ENCODE peak calls at places on chromosomes 4 and X, in four cellular contexts. Y is K562, X is HepG2, H is GM12878. W is an unnamed sample.

GRCh38 chrX:47168495-47169073 is 23.6 kb downstream of the RBM10 start:
- DNase-seq in Y (no peak), X (no peak), H (no peak), W (no peak)

GRCh38 chrX:123983240-123983639 is 21.7 kb downstream of the STAG2 start:
- DNase-seq in Y (no peak), X (no peak), H (no peak), W (no peak)

GRCh38 chr4:18322111-18322510 is 300.6 kb upstream of the LCORL start:
- DNase-seq in Y (no peak), X (no peak), H (no peak), W (no peak)

GRCh38 chr4:155722816-155723499 is 35.9 kb upstream of the GUCY1B1 start:
- DNase-seq in Y (no peak), X (no peak), H (no peak), W (no peak)

GRCh38 chrX:144379156-144379555 is 495.3 kb downstream of the UBE2NL start:
- DNase-seq in Y (no peak), X (no peak), H (no peak), W (no peak)

GRCh38 chrX:72308566-72309296 is 3.0 kb upstream of the CITED1 start:
- DNase-seq in Y (peak), X (peak), H (no peak), W (peak)

GRCh38 chrX:68824152-68824433 is 4.7 kb upstream of the EFNB1 start:
- DNase-seq in Y (no peak), X (no peak), H (no peak), W (no peak)

GRCh38 chr4:23374280-23374679 is 515.6 kb downstream of the PPARGC1A start:
- DNase-seq in Y (no peak), X (no peak), H (no peak), W (no peak)

GRCh38 chr4:1278336-1278670 is 11.4 kb upstream of the MAEA start:
- DNase-seq in Y (no peak), X (no peak), H (no peak), W (peak)

GRCh38 chr4:116880625-116881024 is 204.8 kb downstream of the TRAM1L1 start:
- DNase-seq in Y (no peak), X (no peak), H (no peak), W (no peak)

GRCh38 chr4:166903408-166903807 is 330.9 kb downstream of the SPOCK3 start:
- DNase-seq in Y (no peak), X (no peak), H (no peak), W (no peak)

GRCh38 chrX:138917781-138918180 is 206.3 kb upstream of the FGF13 start:
- DNase-seq in Y (no peak), X (no peak), H (no peak), W (no peak)

GRCh38 chr4:110619401-110620247 is 3.3 kb downstream of the PITX2 start:
- DNase-seq in Y (no peak), X (no peak), H (no peak), W (no peak)

GRCh38 chr4:212438-213174 is 88.3 kb downstream of the ZNF718 start:
- DNase-seq in Y (peak), X (no peak), H (no peak), W (no peak)

GRCh38 chrX:10423716-10424115 is 196.7 kb downstream of the MID1 start:
- DNase-seq in Y (no peak), X (no peak), H (no peak), W (no peak)

GRCh38 chr4:104728380-104729122 is 233.9 kb upstream of the CXXC4 start:
- DNase-seq in Y (no peak), X (peak), H (no peak), W (peak)

GRCh38 chrX:25028726-25029125 is 13.0 kb upstream of the ARX start:
- DNase-seq in Y (no peak), X (no peak), H (no peak), W (no peak)

GRCh38 chr4:122604146-122604545 is 16.7 kb downstream of the IL21 start:
- DNase-seq in Y (no peak), X (no peak), H (no peak), W (no peak)

GRCh38 chr4:105230287-105230686 is 83.6 kb downstream of the TET2 start:
- DNase-seq in Y (no peak), X (no peak), H (no peak), W (no peak)

GRCh38 chrX:72201836-72202536 is 20.4 kb downstream of the PIN4 start:
- DNase-seq in Y (no peak), X (no peak), H (no peak), W (no peak)

GRCh38 chrX:19658030-19658429 is 142.7 kb upstream of the MAP3K15 start:
- DNase-seq in Y (no peak), X (no peak), H (no peak), W (no peak)

GRCh38 chr4:55318135-55318534 is 27.9 kb upstream of the SRD5A3 start:
- DNase-seq in Y (no peak), X (no peak), H (no peak), W (no peak)

GRCh38 chrX:154486052-154486395 is 391 bp downstream of the UBL4A start:
- DNase-seq in Y (no peak), X (no peak), H (no peak), W (peak)

GRCh38 chr4:10112658-10113284 is 3.8 kb downstream of the WDR1 start:
- DNase-seq in Y (no peak), X (no peak), H (no peak), W (no peak)

GRCh38 chr4:10109995-10110670 is 6.5 kb downstream of the WDR1 start:
- DNase-seq in Y (no peak), X (no peak), H (no peak), W (no peak)

GRCh38 chr4:10108818-10109783 is 7.5 kb downstream of the WDR1 start:
- DNase-seq in Y (no peak), X (no peak), H (no peak), W (no peak)

GRCh38 chr4:10113362-10114047 is 3.1 kb downstream of the WDR1 start:
- DNase-seq in Y (no peak), X (no peak), H (no peak), W (no peak)

GRCh38 chr4:10111067-10111801 is 5.4 kb downstream of the WDR1 start:
- DNase-seq in Y (no peak), X (no peak), H (no peak), W (no peak)
- TF ChIP-seq POLR2AphosphoS2 in Y (no peak), X (no peak), H (no peak), W (no peak)

GRCh38 chr4:184937745-184938144 is 80.5 kb upstream of the HELT start:
- DNase-seq in Y (no peak), X (no peak), H (no peak), W (no peak)
- TF ChIP-seq RAD21 in Y (no peak), X (no peak), H (no peak), W (no peak)

GRCh38 chrX:131081772-131082755 is 23.9 kb downstream of the ARHGAP36 start:
- DNase-seq in Y (no peak), X (no peak), H (no peak), W (no peak)
- TF ChIP-seq POLR2AphosphoS2 in Y (no peak), X (no peak), H (no peak), W (no peak)

GRCh38 chr4:7769936-7770674 is 169.6 kb downstream of the AFAP1 start:
- DNase-seq in Y (no peak), X (peak), H (no peak), W (peak)
- TF ChIP-seq RAD21 in Y (peak), X (no peak), H (peak), W (no peak)

GRCh38 chr4:3518511-3518880 is 13.7 kb downstream of the LRPAP1 start:
- DNase-seq in Y (no peak), X (no peak), H (no peak), W (no peak)

GRCh38 chr4:3515646-3516045 is 16.6 kb downstream of the LRPAP1 start:
- DNase-seq in Y (no peak), X (no peak), H (no peak), W (no peak)

GRCh38 chr4:3516061-3516835 is 16.0 kb downstream of the LRPAP1 start:
- DNase-seq in Y (no peak), X (no peak), H (no peak), W (no peak)

GRCh38 chr4:3517731-3518510 is 14.3 kb downstream of the LRPAP1 start:
- DNase-seq in Y (no peak), X (no peak), H (no peak), W (no peak)

DNA sequence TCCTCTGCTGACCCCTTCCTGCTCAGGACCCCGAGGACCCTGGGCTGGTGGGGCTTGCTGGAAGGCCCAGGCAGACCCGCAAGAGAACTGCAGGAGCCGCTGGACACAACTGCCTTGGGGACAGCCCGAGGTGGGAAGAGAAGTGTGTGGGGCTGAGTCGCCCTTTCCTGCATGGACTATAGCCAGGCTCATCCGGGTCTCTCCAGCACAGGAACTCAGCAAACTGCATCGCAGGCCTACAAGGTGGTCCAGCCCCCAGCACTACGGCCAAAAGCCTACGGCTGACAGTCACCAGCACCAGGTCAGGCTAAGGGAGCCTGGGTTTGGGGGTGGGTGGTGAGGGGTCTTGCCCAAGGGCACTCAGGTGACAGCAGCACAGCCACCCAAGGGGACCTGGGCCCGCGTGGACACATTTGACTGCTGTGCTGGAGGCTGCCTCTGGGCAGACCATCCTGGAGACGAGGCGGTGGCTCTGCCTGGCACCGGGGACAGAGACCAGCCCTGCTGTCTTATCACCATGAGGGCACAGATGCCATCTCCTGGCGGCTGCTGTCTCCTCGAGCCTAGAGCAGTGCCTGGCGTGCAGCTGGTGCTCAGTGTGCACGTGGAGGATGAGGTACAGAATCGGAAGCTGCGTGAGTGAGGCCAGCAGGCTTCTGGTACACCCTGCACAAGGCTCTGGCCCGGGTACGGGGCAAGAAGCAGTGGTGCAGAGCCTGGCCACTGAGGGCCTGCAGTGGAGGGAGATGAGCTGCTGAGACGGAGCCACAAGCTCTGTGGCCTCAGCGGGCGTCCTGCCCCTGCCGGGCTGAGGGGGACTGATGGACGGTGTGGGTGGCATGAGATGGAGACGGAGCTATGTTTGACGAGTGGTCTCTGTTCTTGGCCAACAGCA is 15.1 kb downstream of the LRPAP1 start:
- DNase-seq in Y (no peak), X (no peak), H (no peak), W (no peak)
- TF ChIP-seq POLR2AphosphoS2 in Y (no peak), X (no peak), H (no peak), W (no peak)

GRCh38 chrX:96729868-96730643 is 45.4 kb downstream of the DIAPH2 start:
- DNase-seq in Y (no peak), X (no peak), H (no peak), W (no peak)

GRCh38 chrX:96729053-96729452 is 44.4 kb downstream of the DIAPH2 start:
- DNase-seq in Y (no peak), X (no peak), H (no peak), W (no peak)
- TF ChIP-seq RAD21 in Y (no peak), X (no peak), H (no peak), W (no peak)

GRCh38 chrX:31540313-31540712 is 468.5 kb upstream of the FTHL17 start:
- DNase-seq in Y (no peak), X (no peak), H (no peak), W (no peak)
- TF ChIP-seq POLR2AphosphoS2 in Y (no peak), X (no peak), H (no peak), W (no peak)

GRCh38 chr4:148067307-148067916 is 335.5 kb downstream of the ARHGAP10 start:
- DNase-seq in Y (no peak), X (no peak), H (no peak), W (no peak)
- TF ChIP-seq RAD21 in Y (no peak), X (no peak), H (no peak), W (no peak)

GRCh38 chr4:30847157-30847556 is 127.0 kb downstream of the PCDH7 start:
- DNase-seq in Y (no peak), X (no peak), H (no peak), W (no peak)
- TF ChIP-seq POLR2AphosphoS2 in Y (no peak), X (no peak), H (no peak), W (no peak)